ENCODE peak calls at places on chromosomes 12 and 14, in six cellular contexts. V, I, B, D, W and N are unnamed samples.

GRCh38 chr14:28012629-28013415 is 753.8 kb upstream of the FOXG1 start:
- DNase-seq in V (no peak), I (no peak), B (no peak), D (no peak), W (no peak), N (no peak)

GRCh38 chr14:67620217-67620789 is 583 bp downstream of the ARG2 start:
- DNase-seq in V (peak), I (peak), B (peak), D (no peak), W (no peak), N (no peak)

GRCh38 chr14:95038521-95039250 is 118.6 kb downstream of the DICER1 start:
- DNase-seq in V (no peak), I (peak), B (no peak), D (no peak), W (no peak), N (no peak)

GRCh38 chr14:57371013-57371412 is 19.4 kb upstream of the NAA30 start:
- DNase-seq in V (no peak), I (no peak), B (no peak), D (no peak), W (no peak), N (no peak)

GRCh38 chr14:23910081-23910875 is 43.3 kb upstream of the DHRS4 start:
- DNase-seq in V (peak), I (no peak), B (peak), D (peak), W (peak), N (no peak)

GRCh38 chr12:59742831-59743230 is 147.0 kb downstream of the SLC16A7 start:
- DNase-seq in V (no peak), I (no peak), B (no peak), D (no peak), W (no peak), N (no peak)

GRCh38 chr12:77062846-77063461 is 2.4 kb downstream of the E2F7 start:
- DNase-seq in V (no peak), I (no peak), B (no peak), D (peak), W (no peak), N (no peak)

GRCh38 chr12:5227722-5228274 is 184.1 kb downstream of the KCNA5 start:
- DNase-seq in V (no peak), I (no peak), B (no peak), D (no peak), W (no peak), N (no peak)

GRCh38 chr12:110896559-110896958 is 23.8 kb downstream of the MYL2 start:
- DNase-seq in V (no peak), I (no peak), B (no peak), D (no peak), W (no peak), N (peak)

GRCh38 chr12:51874486-51874885 is 13.4 kb upstream of the ANKRD33 start:
- DNase-seq in V (no peak), I (no peak), B (no peak), D (no peak), W (no peak), N (no peak)

GRCh38 chr14:60106341-60106740 is 14.6 kb downstream of the PCNX4 start:
- DNase-seq in V (peak), I (no peak), B (peak), D (no peak), W (no peak), N (no peak)

GRCh38 chr12:96457191-96457930 is 32.0 kb upstream of the CFAP54 start:
- DNase-seq in V (no peak), I (no peak), B (no peak), D (no peak), W (peak), N (no peak)

GRCh38 chr12:127570793-127571360 is 696.1 kb upstream of the TMEM132C start:
- DNase-seq in V (no peak), I (no peak), B (no peak), D (no peak), W (no peak), N (no peak)

GRCh38 chr14:68796418-68797101 is 3.7 kb upstream of the ZFP36L1 start:
- DNase-seq in V (no peak), I (peak), B (no peak), D (no peak), W (no peak), N (no peak)

GRCh38 chr12:101826766-101827368 is 3.9 kb downstream of the GNPTAB start:
- DNase-seq in V (no peak), I (no peak), B (no peak), D (no peak), W (no peak), N (no peak)

GRCh38 chr12:101828463-101829196 is 2.1 kb downstream of the GNPTAB start:
- DNase-seq in V (no peak), I (no peak), B (no peak), D (no peak), W (no peak), N (no peak)

GRCh38 chr12:101830391-101831325 is at the start of gene GNPTAB:
- DNase-seq in V (peak), I (peak), B (peak), D (peak), W (peak), N (peak)

GRCh38 chr12:101832030-101832429 is 1.3 kb upstream of the GNPTAB start:
- DNase-seq in V (no peak), I (no peak), B (no peak), D (no peak), W (no peak), N (no peak)

GRCh38 chr12:101829639-101830390 is 944 bp downstream of the GNPTAB start:
- DNase-seq in V (no peak), I (no peak), B (no peak), D (no peak), W (no peak), N (no peak)
- H3K27ac ChIP-seq in V (peak), I (peak), B (peak), D (no peak), W (peak), N (peak)

GRCh38 chr14:42190744-42191143 is 584.1 kb downstream of the LRFN5 start:
- DNase-seq in V (no peak), I (no peak), B (no peak), D (no peak), W (no peak), N (no peak)

DNA sequence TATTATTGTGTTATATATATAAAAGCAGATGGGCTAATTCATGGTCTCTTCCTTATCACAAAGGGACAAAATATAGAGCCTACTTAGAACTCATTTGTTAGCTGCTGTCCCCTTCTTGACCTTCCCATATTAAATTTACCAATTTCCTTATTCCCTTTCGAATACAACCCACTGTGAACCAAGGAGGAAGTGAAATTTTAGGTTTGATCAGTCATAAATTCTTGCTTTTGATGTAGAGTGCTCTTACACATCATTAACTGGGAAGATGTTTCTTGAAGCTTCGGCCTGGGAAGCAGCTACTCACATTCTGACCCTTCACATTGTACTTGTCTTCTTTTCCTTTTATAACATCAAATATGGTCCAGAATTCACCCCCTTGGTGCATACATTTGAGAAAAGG is 579.0 kb downstream of the LRFN5 start:
- DNase-seq in V (no peak), I (no peak), B (no peak), D (no peak), W (no peak), N (no peak)
- H3K27ac ChIP-seq in V (no peak), I (no peak), B (no peak), D (no peak), W (no peak), N (no peak)

GRCh38 chr12:11731042-11731357 is 81.5 kb downstream of the ETV6 start:
- DNase-seq in V (no peak), I (no peak), B (no peak), D (no peak), W (no peak), N (no peak)
- H3K27ac ChIP-seq in V (peak), I (peak), B (no peak), D (peak), W (no peak), N (peak)

GRCh38 chr12:120767071-120768024 is 41.7 kb downstream of the ACADS start:
- DNase-seq in V (no peak), I (no peak), B (no peak), D (no peak), W (no peak), N (no peak)
- H3K27ac ChIP-seq in V (no peak), I (no peak), B (no peak), D (no peak), W (no peak), N (no peak)

DNA sequence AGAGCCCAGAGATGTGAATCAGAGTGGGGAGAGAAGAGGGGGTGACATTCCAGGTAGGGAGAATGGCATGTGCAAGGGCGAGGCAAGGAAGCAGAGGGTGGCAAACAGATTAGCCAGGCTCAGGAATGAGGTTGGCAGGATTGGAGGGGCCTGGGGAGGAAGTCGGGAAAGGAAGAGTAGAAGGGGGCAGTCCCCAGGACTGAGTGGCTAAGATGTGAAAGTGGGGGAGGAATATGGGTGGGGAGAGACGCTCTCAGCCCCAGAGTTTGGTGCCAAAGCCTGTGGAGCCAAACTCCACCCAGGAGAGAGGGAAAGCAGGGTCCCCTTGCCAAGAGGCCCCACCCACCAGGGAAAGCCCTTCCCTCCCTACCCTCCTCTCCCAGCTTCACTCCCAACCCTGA is 5.5 kb upstream of the HDAC7 start:
- DNase-seq in V (peak), I (no peak), B (no peak), D (no peak), W (no peak), N (no peak)
- H3K27ac ChIP-seq in V (peak), I (peak), B (no peak), D (no peak), W (peak), N (peak)

DNA sequence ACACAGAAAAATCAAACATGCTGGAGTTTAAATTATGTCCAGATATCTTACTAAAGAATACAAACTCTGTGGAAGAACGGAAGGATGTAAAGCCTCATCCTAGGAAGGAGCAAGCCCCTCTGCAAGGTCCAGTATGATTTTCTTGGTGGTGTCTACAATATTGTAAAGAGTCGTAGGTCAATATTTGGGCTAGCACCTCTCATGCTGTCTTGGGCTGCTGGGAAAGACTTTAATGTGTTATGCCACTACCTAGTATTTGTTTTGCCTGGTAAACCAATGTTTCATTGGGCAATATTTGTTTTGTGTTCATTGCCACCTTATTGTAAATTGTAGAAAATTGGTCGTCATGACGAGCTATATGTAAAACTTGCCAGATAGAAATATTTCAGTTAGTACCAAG is 26.6 kb downstream of the RESF1 start:
- DNase-seq in V (no peak), I (no peak), B (no peak), D (no peak), W (no peak), N (no peak)
- H3K27ac ChIP-seq in V (no peak), I (no peak), B (no peak), D (no peak), W (no peak), N (no peak)

DNA sequence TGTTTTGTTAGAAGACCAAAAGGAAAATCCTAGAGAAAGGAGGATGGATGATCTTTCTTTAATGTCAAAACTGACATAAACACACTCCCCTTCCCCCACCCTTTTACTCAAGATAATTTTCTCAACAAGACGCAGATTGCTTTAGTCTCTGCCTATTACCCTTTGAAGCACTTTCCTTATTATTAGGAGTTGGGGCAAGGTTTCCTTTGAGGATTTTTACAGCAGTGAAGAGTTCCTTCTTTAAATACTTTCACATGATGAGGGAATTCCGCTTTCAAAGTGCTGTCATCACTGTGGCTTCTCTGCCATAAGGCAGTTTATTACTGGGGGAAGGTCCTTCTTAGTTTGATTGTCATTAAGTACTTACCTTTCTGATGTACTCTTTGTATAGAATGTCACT is 172.1 kb downstream of the MSRB3 start:
- DNase-seq in V (no peak), I (no peak), B (no peak), D (no peak), W (no peak), N (no peak)
- H3K27ac ChIP-seq in V (no peak), I (no peak), B (no peak), D (no peak), W (peak), N (no peak)

GRCh38 chr14:61749264-61749663 is 13.0 kb upstream of the SNAPC1 start:
- DNase-seq in V (no peak), I (no peak), B (no peak), D (no peak), W (no peak), N (no peak)

GRCh38 chr14:61747342-61747741 is 14.9 kb upstream of the SNAPC1 start:
- DNase-seq in V (no peak), I (no peak), B (no peak), D (no peak), W (no peak), N (no peak)

GRCh38 chr14:61739133-61739532 is 23.1 kb upstream of the SNAPC1 start:
- DNase-seq in V (no peak), I (no peak), B (no peak), D (no peak), W (no peak), N (no peak)

GRCh38 chr14:61742383-61742782 is 19.8 kb upstream of the SNAPC1 start:
- DNase-seq in V (no peak), I (no peak), B (no peak), D (no peak), W (no peak), N (no peak)

GRCh38 chr14:61744239-61744638 is 18.0 kb upstream of the SNAPC1 start:
- DNase-seq in V (no peak), I (no peak), B (no peak), D (no peak), W (no peak), N (no peak)
- H3K27ac ChIP-seq in V (no peak), I (no peak), B (no peak), D (no peak), W (no peak), N (no peak)